ENCODE peak calls at places on chromosomes 11 and 22, in four cellular contexts. B is cardiac muscle cell, Y is pancreas, T is neuronal stem cell. G is an unnamed sample.

GRCh38 chr22:42170946-42171345 is 40.3 kb upstream of the CYP2D6 start:
- DNase-seq in T (no peak), B (no peak), Y (no peak), G (no peak)

GRCh38 chr11:79600747-79601146 is 159.9 kb upstream of the TENM4 start:
- DNase-seq in Y (no peak), T (no peak), B (no peak), G (peak; percentile 4)

GRCh38 chr11:35013514-35014191 is 97.2 kb downstream of the PDHX start:
- DNase-seq in B (no peak), Y (no peak), T (no peak), G (no peak)

GRCh38 chr22:47351836-47352579 is 589.6 kb downstream of the TBC1D22A start:
- DNase-seq in T (no peak), Y (no peak), B (no peak), G (no peak)

GRCh38 chr11:48019597-48019996 is 39.2 kb downstream of the PTPRJ start:
- DNase-seq in B (no peak), T (no peak), Y (no peak), G (no peak)

GRCh38 chr22:38494498-38494897 is 11.6 kb downstream of the DDX17 start:
- DNase-seq in T (no peak), Y (no peak), B (peak; percentile 51), G (no peak)

GRCh38 chr22:35480627-35481565 is 59.7 kb upstream of the RASD2 start:
- DNase-seq in T (no peak), B (no peak), Y (no peak), G (no peak)

GRCh38 chr11:74487875-74488274 is 5.6 kb downstream of the LIPT2 start:
- DNase-seq in T (no peak), B (no peak), Y (no peak), G (no peak)

GRCh38 chr11:65776196-65776595 is 4.6 kb downstream of the AP5B1 start:
- DNase-seq in B (peak; percentile 75), T (no peak), Y (peak; percentile 25), G (peak; percentile 24)

GRCh38 chr11:123325535-123325934 is 104.5 kb upstream of the GRAMD1B start:
- DNase-seq in Y (no peak), T (no peak), B (no peak), G (no peak)

GRCh38 chr11:117180020-117180419 is 1.5 kb downstream of the SIDT2 start:
- DNase-seq in T (no peak), Y (no peak), B (peak; percentile 61), G (no peak)

GRCh38 chr11:46827995-46828394 is 18.1 kb downstream of the CKAP5 start:
- DNase-seq in T (no peak), B (peak; percentile 30), Y (no peak), G (no peak)

GRCh38 chr11:87421422-87421821 is 383.7 kb downstream of the TMEM135 start:
- DNase-seq in B (peak; percentile 90), T (peak; percentile 73), Y (no peak), G (no peak)

GRCh38 chr11:2462986-2463765 is 18.4 kb downstream of the KCNQ1 start:
- DNase-seq in Y (peak; percentile 94), T (no peak), B (no peak), G (peak; percentile 91)

GRCh38 chr22:26481112-26481693 is 2.4 kb downstream of the HPS4 start:
- DNase-seq in Y (no peak), B (no peak), T (no peak), G (no peak)
- H3K4me1 ChIP-seq in Y (peaks cover 42% of the 10 kb centered on the region), B (peaks cover 17% of the 10 kb centered on the region), T (peaks cover 9% of the 10 kb centered on the region), G (peaks cover 58% of the 10 kb centered on the region)

DNA sequence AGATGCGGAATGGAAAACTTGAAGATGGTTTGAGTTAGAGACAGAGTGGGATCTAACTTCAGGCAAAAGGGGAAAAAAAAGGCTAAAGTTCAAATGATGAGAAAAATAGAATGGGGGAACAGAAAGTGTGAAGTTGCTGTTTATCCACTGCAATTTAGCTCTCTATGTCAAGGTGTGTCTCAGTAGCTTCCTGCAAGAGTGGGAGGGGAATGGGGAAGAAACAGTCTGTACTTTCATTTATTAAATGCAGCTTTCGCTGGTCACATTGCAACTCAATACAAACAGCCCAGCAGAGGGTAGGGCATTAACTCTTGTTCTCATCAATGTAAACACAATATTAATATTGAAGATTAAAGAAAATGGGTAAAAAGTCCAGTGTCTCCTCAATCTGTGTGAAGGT is 214.7 kb upstream of the SYN3 start:
- DNase-seq in T (no peak), B (no peak), Y (no peak), G (no peak)
- H3K4me1 ChIP-seq in T (no peaks in the 10 kb centered on the region), B (no peaks in the 10 kb centered on the region), Y (peaks cover 16% of the 10 kb centered on the region), G (no peaks in the 10 kb centered on the region)

DNA sequence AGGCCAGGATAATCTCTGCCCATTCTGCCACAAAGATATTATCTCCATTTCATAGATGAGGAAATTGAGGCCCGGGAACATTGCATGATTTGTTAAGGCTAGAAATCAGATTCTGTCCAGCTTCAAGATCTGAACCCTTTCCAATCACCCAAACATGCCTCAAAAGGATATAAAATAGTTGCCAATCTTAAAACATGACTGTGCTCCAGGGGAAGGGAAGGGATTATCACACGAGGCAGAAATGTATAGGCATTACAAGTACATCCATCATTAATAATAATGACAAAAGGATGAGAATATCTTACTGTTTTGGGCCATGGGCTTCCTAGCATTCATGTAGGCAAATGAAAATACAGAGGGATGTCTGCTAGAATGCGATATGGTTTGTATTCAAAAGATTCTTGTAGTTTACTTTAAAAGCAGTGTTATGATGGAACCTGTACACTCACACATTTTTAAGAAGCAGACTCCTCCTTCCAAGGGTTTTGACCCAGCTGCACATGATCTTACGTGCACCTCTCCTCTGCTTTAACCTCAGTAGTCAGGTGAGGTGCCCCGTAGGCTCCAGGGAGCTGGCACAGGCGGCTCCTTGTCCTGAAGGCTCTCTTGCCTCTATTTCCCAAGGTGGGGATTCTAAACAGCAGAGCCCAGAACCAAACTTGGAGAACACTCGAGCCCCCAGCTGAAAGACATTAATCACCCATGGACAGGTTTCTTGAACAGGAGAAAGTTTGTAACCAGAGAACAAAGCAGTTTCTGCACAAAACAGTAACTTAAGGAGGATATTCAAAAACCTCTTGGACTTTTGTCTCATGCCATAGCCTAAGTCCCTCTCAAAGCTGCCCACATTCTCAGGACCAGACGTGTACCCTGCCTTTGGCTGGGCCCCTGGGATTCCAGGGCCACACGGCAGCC is 36.0 kb downstream of the PARVA start:
- DNase-seq in Y (no peak), T (no peak), B (no peak), G (no peak)
- H3K4me1 ChIP-seq in Y (peaks cover 11% of the 10 kb centered on the region), T (peaks cover 6% of the 10 kb centered on the region), B (peaks cover 4% of the 10 kb centered on the region), G (peaks cover 17% of the 10 kb centered on the region)

DNA sequence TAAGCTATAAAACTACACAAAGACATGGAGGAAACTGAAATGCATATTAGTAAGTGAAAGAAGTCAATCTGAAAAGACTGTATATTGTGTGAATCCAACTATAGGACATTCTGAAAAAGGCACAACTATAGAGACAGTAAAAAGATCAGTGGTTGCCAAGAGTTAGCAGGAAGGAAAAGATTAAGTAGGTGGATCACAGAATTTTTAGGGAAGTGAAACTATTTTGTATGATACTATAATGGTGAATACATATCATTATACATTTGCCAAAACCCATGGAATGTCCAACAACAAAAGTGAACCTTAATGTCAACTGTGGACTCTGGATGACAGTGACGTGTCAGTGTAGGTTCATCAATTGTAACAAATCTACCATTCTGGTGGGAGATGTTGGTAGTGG is 443.1 kb downstream of the INSC start:
- DNase-seq in B (no peak), T (no peak), Y (no peak), G (no peak)
- H3K4me1 ChIP-seq in B (peaks cover 11% of the 10 kb centered on the region), T (peaks cover 6% of the 10 kb centered on the region), Y (no peaks in the 10 kb centered on the region), G (no peaks in the 10 kb centered on the region)

G was measured in upper lobe of left lung.